ENCODE peak calls at places on chromosomes 11 and 22, in five cellular contexts. One of them, this sample, is unnamed.

GRCh38 chr22:20808844-20809243 is 34.9 kb downstream of the SERPIND1 start:
- DNase-seq in HepG2: no peak
- DNase-seq in RWPE2: no peak
- DNase-seq in AG04450: no peak
- DNase-seq in psoas muscle: no peak
- DNase-seq in this sample: no peak

GRCh38 chr22:47574551-47574950 is 812.1 kb downstream of the TBC1D22A start:
- DNase-seq in HepG2: no peak
- DNase-seq in RWPE2: no peak
- DNase-seq in AG04450: no peak
- DNase-seq in psoas muscle: no peak
- DNase-seq in this sample: no peak

GRCh38 chr11:103257360-103257759 is 148.1 kb downstream of the DYNC2H1 start:
- DNase-seq in HepG2: peak; percentile 3
- DNase-seq in RWPE2: no peak
- DNase-seq in AG04450: no peak
- DNase-seq in psoas muscle: no peak
- DNase-seq in this sample: peak; percentile 6

GRCh38 chr22:24067587-24068376 is 56.7 kb downstream of the CABIN1 start:
- DNase-seq in HepG2: no peak
- DNase-seq in RWPE2: no peak
- DNase-seq in AG04450: no peak
- DNase-seq in psoas muscle: no peak
- DNase-seq in this sample: no peak

GRCh38 chr22:46047841-46048595 is 71.1 kb upstream of the WNT7B start:
- DNase-seq in HepG2: no peak
- DNase-seq in RWPE2: peak; percentile 34
- DNase-seq in AG04450: no peak
- DNase-seq in psoas muscle: no peak
- DNase-seq in this sample: no peak

GRCh38 chr11:88790179-88790578 is 275.6 kb downstream of the GRM5 start:
- DNase-seq in HepG2: no peak
- DNase-seq in RWPE2: no peak
- DNase-seq in AG04450: no peak
- DNase-seq in psoas muscle: no peak
- DNase-seq in this sample: no peak

GRCh38 chr11:1401656-1402221 is 12.0 kb downstream of the BRSK2 start:
- DNase-seq in HepG2: peak; percentile 30
- DNase-seq in RWPE2: no peak
- DNase-seq in AG04450: peak; percentile 20
- DNase-seq in psoas muscle: peak; percentile 70
- DNase-seq in this sample: peak; percentile 77

GRCh38 chr22:42444060-42444904 is 12.1 kb upstream of the NFAM1 start:
- DNase-seq in HepG2: peak; percentile 34
- DNase-seq in RWPE2: no peak
- DNase-seq in AG04450: peak; percentile 74
- DNase-seq in psoas muscle: peak; percentile 84
- DNase-seq in this sample: peak; percentile 86

GRCh38 chr11:23078289-23078971 is 218.2 kb upstream of the CCDC179 start:
- DNase-seq in HepG2: no peak
- DNase-seq in RWPE2: no peak
- DNase-seq in AG04450: peak; percentile 18
- DNase-seq in psoas muscle: no peak
- DNase-seq in this sample: peak; percentile 38

GRCh38 chr11:45412033-45412432 is 125.9 kb upstream of the SYT13 start:
- DNase-seq in HepG2: no peak
- DNase-seq in RWPE2: no peak
- DNase-seq in AG04450: no peak
- DNase-seq in psoas muscle: no peak
- DNase-seq in this sample: no peak

GRCh38 chr11:69918231-69918937 is 99.2 kb upstream of the FGF3 start:
- DNase-seq in HepG2: no peak
- DNase-seq in RWPE2: peak; percentile 46
- DNase-seq in AG04450: no peak
- DNase-seq in psoas muscle: peak; percentile 61
- DNase-seq in this sample: no peak

GRCh38 chr22:43862074-43862881 is at the start of gene SULT4A1:
- DNase-seq in HepG2: no peak
- DNase-seq in RWPE2: no peak
- DNase-seq in AG04450: no peak
- DNase-seq in psoas muscle: no peak
- DNase-seq in this sample: peak; percentile 79

GRCh38 chr11:44521148-44521547 is 44.3 kb upstream of the CD82 start:
- DNase-seq in HepG2: no peak
- DNase-seq in RWPE2: no peak
- DNase-seq in AG04450: no peak
- DNase-seq in psoas muscle: no peak
- DNase-seq in this sample: no peak

GRCh38 chr11:14148653-14149273 is 186.2 kb downstream of the SPON1 start:
- DNase-seq in HepG2: peak; percentile 16
- DNase-seq in RWPE2: no peak
- DNase-seq in AG04450: peak; percentile 3
- DNase-seq in psoas muscle: no peak
- DNase-seq in this sample: peak; percentile 65

GRCh38 chr11:95799531-95799930 is 9.2 kb downstream of the CEP57 start:
- DNase-seq in HepG2: no peak
- DNase-seq in RWPE2: no peak
- DNase-seq in AG04450: no peak
- DNase-seq in psoas muscle: no peak
- DNase-seq in this sample: no peak

DNA sequence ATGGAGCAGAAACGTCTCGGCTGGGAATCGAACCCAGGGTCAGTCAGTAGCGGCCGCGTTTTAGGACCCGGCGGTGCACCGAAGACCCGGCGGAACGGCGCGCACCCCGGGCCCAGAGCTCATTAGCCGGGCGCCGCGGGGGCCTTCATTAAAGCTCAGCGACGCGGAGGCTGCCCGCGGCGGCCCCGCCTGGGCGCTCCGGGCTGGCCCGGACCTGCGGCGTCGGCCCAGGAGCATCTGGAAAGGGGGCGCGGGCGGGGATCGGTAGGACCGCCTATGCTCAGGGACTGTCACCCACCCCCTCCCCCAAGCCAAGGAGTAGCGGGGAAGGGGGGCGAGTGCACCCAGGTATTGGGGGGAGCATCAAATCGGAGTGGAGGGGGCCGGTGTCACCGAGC is 52.2 kb downstream of the CYTH4 start:
- DNase-seq in HepG2: no peak
- DNase-seq in RWPE2: no peak
- DNase-seq in AG04450: no peak
- DNase-seq in psoas muscle: no peak
- DNase-seq in this sample: no peak
- H3K4me3 ChIP-seq in HepG2: no peak overlapping the region
- H3K4me3 ChIP-seq in RWPE2: no peak overlapping the region
- H3K4me3 ChIP-seq in AG04450: no peak overlapping the region
- H3K4me3 ChIP-seq in psoas muscle: no peak overlapping the region
- H3K4me3 ChIP-seq in this sample: no peak overlapping the region

GRCh38 chr22:50734343-50734771 is 3.6 kb upstream of the ACR start:
- DNase-seq in HepG2: no peak
- DNase-seq in RWPE2: peak; percentile 36
- DNase-seq in AG04450: no peak
- DNase-seq in psoas muscle: no peak
- DNase-seq in this sample: no peak
- TF ChIP-seq CTCF in HepG2: no peak
- TF ChIP-seq CTCF in RWPE2: no peak
- TF ChIP-seq CTCF in AG04450: no peak
- TF ChIP-seq CTCF in psoas muscle: no peak
- TF ChIP-seq CTCF in this sample: no peak

GRCh38 chr11:117625237-117625636 is 171.8 kb downstream of the DSCAML1 start:
- DNase-seq in HepG2: no peak
- DNase-seq in RWPE2: no peak
- DNase-seq in AG04450: no peak
- DNase-seq in psoas muscle: no peak
- DNase-seq in this sample: no peak
- H3K4me3 ChIP-seq in HepG2: no peak overlapping the region
- H3K4me3 ChIP-seq in RWPE2: no peak overlapping the region
- H3K4me3 ChIP-seq in AG04450: no peak overlapping the region
- H3K4me3 ChIP-seq in psoas muscle: no peak overlapping the region
- H3K4me3 ChIP-seq in this sample: no peak overlapping the region

DNA sequence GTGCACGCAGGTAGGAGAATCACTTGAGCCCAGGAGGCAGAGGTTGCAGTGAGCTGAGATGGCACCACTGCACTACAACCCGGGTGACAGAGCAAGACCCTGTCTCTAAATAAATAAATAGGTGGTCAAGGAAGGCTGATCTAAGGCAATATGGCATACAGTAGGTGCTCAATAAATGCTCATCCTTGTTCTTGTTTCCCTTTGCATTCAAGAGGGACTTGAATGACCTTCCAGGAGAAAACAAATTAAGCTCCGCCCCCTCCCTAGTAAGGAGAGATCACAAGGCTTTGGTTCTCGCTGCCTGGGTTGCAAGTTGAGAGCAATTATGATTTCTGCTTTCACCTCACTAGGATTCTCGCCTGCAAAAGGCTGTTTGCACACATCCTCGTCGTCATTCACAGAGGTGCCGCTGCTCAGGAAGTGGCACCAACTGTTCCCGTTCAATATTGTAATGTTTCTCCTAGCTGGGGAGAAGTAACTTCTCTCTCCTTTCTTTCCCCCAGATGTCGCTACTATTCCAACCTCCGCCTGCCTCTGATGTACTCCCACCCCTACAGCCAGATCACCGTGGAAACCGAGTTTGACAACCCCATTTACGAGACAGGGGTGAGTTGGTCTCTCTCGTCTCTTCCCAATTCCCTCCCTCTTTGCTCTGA is 51.8 kb upstream of the ASPHD2 start:
- DNase-seq in HepG2: no peak
- DNase-seq in RWPE2: no peak
- DNase-seq in AG04450: no peak
- DNase-seq in psoas muscle: no peak
- DNase-seq in this sample: no peak
- TF ChIP-seq CTCF in HepG2: peak; percentile 25
- TF ChIP-seq CTCF in RWPE2: no peak
- TF ChIP-seq CTCF in AG04450: no peak
- TF ChIP-seq CTCF in psoas muscle: no peak
- TF ChIP-seq CTCF in this sample: no peak

DNA sequence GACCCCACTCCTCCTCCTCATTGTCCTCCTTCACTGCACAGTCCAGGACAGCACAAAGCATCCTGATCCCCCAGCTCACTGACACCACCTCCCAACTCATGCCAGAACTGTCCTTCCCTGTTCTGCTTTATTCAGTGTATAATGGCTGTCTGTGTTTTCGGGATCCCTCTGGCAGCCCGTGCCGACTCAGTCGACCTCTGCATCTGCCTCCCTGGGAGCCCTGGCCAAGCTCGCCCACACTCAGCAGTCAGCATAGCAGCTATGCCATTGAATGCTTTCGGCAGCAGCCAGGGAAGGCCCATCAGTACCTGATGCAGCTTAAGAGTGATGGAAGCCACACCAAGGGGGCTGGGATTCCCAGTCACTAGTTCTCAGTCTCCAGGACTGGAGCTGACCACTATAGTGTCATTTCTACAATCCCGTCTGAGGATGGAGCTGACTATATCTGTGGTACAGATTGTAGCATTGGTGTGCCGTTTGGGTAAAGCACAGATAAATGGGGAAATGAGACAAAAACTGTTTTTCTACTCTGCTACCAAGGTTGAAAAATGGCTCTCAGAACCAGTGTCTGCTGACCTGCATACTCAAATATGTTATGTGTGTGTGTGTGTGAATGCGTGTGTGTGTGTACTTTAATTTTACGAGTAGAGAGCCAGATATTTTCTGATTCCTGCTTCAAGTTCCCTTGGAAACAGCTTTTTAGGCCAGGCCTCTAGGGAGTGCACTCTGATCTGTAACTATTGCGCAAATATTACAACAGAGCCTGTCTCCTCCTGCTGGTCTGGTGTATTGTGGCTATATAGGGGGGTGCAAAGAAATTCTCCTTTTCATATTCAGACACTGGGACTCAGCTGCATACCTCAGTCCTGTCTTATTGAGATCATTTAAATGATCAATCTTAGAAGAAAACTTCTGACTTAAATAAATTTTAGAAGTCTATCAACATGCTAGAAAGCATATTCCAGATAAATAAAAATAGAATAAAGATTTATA is 78.8 kb upstream of the TOP3B start:
- DNase-seq in HepG2: peak; percentile 83
- DNase-seq in RWPE2: no peak
- DNase-seq in AG04450: no peak
- DNase-seq in psoas muscle: peak; percentile 30
- DNase-seq in this sample: peak; percentile 4
- H3K4me3 ChIP-seq in HepG2: peak overlapping the region; percentile 0
- H3K4me3 ChIP-seq in RWPE2: no peak overlapping the region
- H3K4me3 ChIP-seq in AG04450: no peak overlapping the region
- H3K4me3 ChIP-seq in psoas muscle: no peak overlapping the region
- H3K4me3 ChIP-seq in this sample: no peak overlapping the region

GRCh38 chr22:27315833-27316232 is 485.7 kb downstream of the MN1 start:
- DNase-seq in HepG2: no peak
- DNase-seq in RWPE2: no peak
- DNase-seq in AG04450: no peak
- DNase-seq in psoas muscle: no peak
- DNase-seq in this sample: no peak

GRCh38 chr22:27314276-27314807 is 487.2 kb downstream of the MN1 start:
- DNase-seq in HepG2: no peak
- DNase-seq in RWPE2: no peak
- DNase-seq in AG04450: no peak
- DNase-seq in psoas muscle: no peak
- DNase-seq in this sample: no peak

GRCh38 chr22:27317961-27318360 is 483.6 kb downstream of the MN1 start:
- DNase-seq in HepG2: no peak
- DNase-seq in RWPE2: no peak
- DNase-seq in AG04450: no peak
- DNase-seq in psoas muscle: no peak
- DNase-seq in this sample: no peak

GRCh38 chr22:27318516-27318915 is 483.0 kb downstream of the MN1 start:
- DNase-seq in HepG2: no peak
- DNase-seq in RWPE2: no peak
- DNase-seq in AG04450: no peak
- DNase-seq in psoas muscle: no peak
- DNase-seq in this sample: peak; percentile 38

DNA sequence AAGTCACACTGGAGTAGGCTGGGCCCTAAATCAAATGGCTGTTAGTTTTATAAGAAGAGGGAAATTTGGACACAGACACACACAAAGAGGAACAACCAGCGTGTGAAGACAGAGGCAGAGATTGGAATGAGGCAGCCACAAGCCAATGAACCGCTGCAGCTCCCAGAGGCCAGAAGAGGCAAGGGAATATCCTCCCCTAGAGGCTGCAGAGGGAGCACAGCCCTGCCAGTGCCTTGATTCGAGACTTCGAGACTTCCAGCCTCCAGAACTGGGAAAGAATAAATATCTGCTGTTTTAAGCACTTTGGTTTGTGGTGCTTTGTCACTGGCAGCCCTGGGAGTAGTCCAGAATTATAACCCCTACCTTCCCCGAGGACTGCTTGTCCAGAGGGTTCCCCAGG is 484.4 kb downstream of the MN1 start:
- DNase-seq in HepG2: no peak
- DNase-seq in RWPE2: no peak
- DNase-seq in AG04450: no peak
- DNase-seq in psoas muscle: no peak
- DNase-seq in this sample: no peak
- TF ChIP-seq CTCF in HepG2: no peak
- TF ChIP-seq CTCF in RWPE2: no peak
- TF ChIP-seq CTCF in AG04450: peak; percentile 15
- TF ChIP-seq CTCF in psoas muscle: no peak
- TF ChIP-seq CTCF in this sample: no peak

GRCh38 chr11:34354782-34355181 is 3.0 kb downstream of the ABTB2 start:
- DNase-seq in HepG2: no peak
- DNase-seq in RWPE2: no peak
- DNase-seq in AG04450: no peak
- DNase-seq in psoas muscle: no peak
- DNase-seq in this sample: no peak
- H3K4me3 ChIP-seq in HepG2: peak overlapping the region; percentile 76
- H3K4me3 ChIP-seq in RWPE2: no peak overlapping the region
- H3K4me3 ChIP-seq in AG04450: no peak overlapping the region
- H3K4me3 ChIP-seq in psoas muscle: peak overlapping the region; percentile 88
- H3K4me3 ChIP-seq in this sample: no peak overlapping the region